ENCODE peak calls at places on chromosomes 7 and 10, in five cellular contexts. K is brain microvascular endothelial cell, A is uterus, Q is Calu3, L is stomach. P is an unnamed sample.

GRCh38 chr7:14521183-14521582 is 381.4 kb downstream of the DGKB start:
- DNase-seq in L (no peak), K (no peak), A (no peak), Q (no peak), P (no peak)

GRCh38 chr10:118835682-118836326 is 81.0 kb upstream of the CACUL1 start:
- DNase-seq in K (no peak), Q (peak; percentile 62), A (peak; percentile 53), L (peak; percentile 43), P (no peak)

GRCh38 chr7:130441408-130441854 is 615 bp upstream of the CEP41 start:
- DNase-seq in L (no peak), Q (no peak), A (no peak), K (no peak), P (no peak)

GRCh38 chr7:131011976-131012375 is 278.0 kb upstream of the KLF14 start:
- DNase-seq in K (peak; percentile 52), A (no peak), L (no peak), Q (no peak), P (no peak)

GRCh38 chr7:147894271-147894670 is 696.3 kb upstream of the C7orf33 start:
- DNase-seq in Q (no peak), K (peak; percentile 2), L (no peak), A (no peak), P (no peak)

GRCh38 chr10:20004087-20004523 is 187.9 kb downstream of the PLXDC2 start:
- DNase-seq in K (peak; percentile 52), Q (no peak), A (no peak), L (no peak), P (no peak)

GRCh38 chr10:103835121-103836045 is 20.0 kb downstream of the SH3PXD2A start:
- DNase-seq in Q (no peak), L (no peak), A (peak; percentile 86), K (no peak), P (no peak)

GRCh38 chr7:51295435-51296269 is 21.0 kb downstream of the COBL start:
- DNase-seq in L (no peak), A (no peak), K (no peak), Q (no peak), P (no peak)

GRCh38 chr10:21171936-21172773 is 275.0 kb upstream of the NEBL start:
- DNase-seq in Q (no peak), A (no peak), L (peak; percentile 42), K (no peak), P (no peak)

GRCh38 chr10:93670372-93670771 is 32.0 kb downstream of the FRA10AC1 start:
- DNase-seq in K (no peak), Q (no peak), L (no peak), A (no peak), P (no peak)

GRCh38 chr7:77697535-77697831 is 1.2 kb downstream of the RSBN1L start:
- DNase-seq in Q (no peak), L (no peak), A (peak; percentile 38), K (no peak), P (no peak)

GRCh38 chr7:118186491-118186890 is 2.5 kb downstream of the LSM8 start:
- DNase-seq in K (no peak), L (no peak), Q (no peak), A (no peak), P (no peak)

GRCh38 chr7:78279457-78279856 is 480.9 kb downstream of the PHTF2 start:
- DNase-seq in K (no peak), L (no peak), Q (no peak), A (no peak), P (no peak)

GRCh38 chr7:34823650-34824258 is 165.7 kb downstream of the NPSR1 start:
- DNase-seq in Q (peak; percentile 88), K (peak; percentile 52), A (no peak), L (peak; percentile 69), P (peak; percentile 9)

GRCh38 chr10:86693721-86694369 is 25.5 kb downstream of the LDB3 start:
- DNase-seq in L (peak; percentile 63), A (peak; percentile 69), K (peak; percentile 41), Q (peak; percentile 35), P (no peak)

GRCh38 chr10:28367419-28367818 is 64.6 kb upstream of the MPP7 start:
- DNase-seq in L (no peak), K (no peak), Q (no peak), A (no peak), P (no peak)

GRCh38 chr7:158957507-158957900 is 101.1 kb downstream of the DYNC2I1 start:
- DNase-seq in K (no peak), L (peak; percentile 44), Q (no peak), A (no peak), P (peak; percentile 5)

GRCh38 chr7:995571-995970 is 12.6 kb downstream of the CYP2W1 start:
- DNase-seq in L (no peak), K (no peak), Q (no peak), A (no peak), P (no peak)

GRCh38 chr10:132360766-132361447 is 28.9 kb downstream of the LRRC27 start:
- DNase-seq in Q (peak; percentile 16), K (no peak), A (no peak), L (no peak), P (peak; percentile 27)

GRCh38 chr7:120703585-120704240 is 154.2 kb downstream of the TSPAN12 start:
- DNase-seq in K (no peak), L (no peak), Q (no peak), A (no peak), P (no peak)

GRCh38 chr7:50273870-50274269 is 30.6 kb upstream of the IKZF1 start:
- DNase-seq in A (no peak), K (no peak), L (no peak), Q (no peak), P (no peak)

GRCh38 chr7:24216576-24217116 is 67.3 kb upstream of the NPY start:
- DNase-seq in L (no peak), K (no peak), A (no peak), Q (no peak), P (no peak)

GRCh38 chr10:69428138-69428537 is 11.4 kb upstream of the TACR2 start:
- DNase-seq in Q (no peak), L (no peak), A (no peak), K (no peak), P (no peak)

GRCh38 chr10:130137077-130137448 is 872 bp downstream of the GLRX3 start:
- DNase-seq in L (no peak), A (no peak), K (peak; percentile 35), Q (no peak), P (no peak)

GRCh38 chr7:7861211-7861633 is 107.4 kb upstream of the GLCCI1 start:
- DNase-seq in L (no peak), A (no peak), K (peak; percentile 51), Q (peak; percentile 11), P (no peak)